ENCODE peak calls at places on chromosomes 5 and 9, in four cellular contexts. B, J, F and X are unnamed samples. For H3K4me1, the result is how much of the 10 kb centered on the place peaks cover.

GRCh38 chr9:136110082-136111061 is 8.3 kb downstream of the TMEM250 start:
- DNase-seq in F (no peak), J (no peak), B (peak), X (no peak)

GRCh38 chr5:149201121-149201637 is 59.9 kb downstream of the ABLIM3 start:
- DNase-seq in J (no peak), F (no peak), B (peak), X (no peak)

GRCh38 chr9:93675336-93676150 is 99.2 kb downstream of the PHF2 start:
- DNase-seq in J (no peak), F (no peak), B (no peak), X (no peak)

GRCh38 chr5:169901896-169902295 is 78.4 kb downstream of the INSYN2B start:
- DNase-seq in B (no peak), J (no peak), F (no peak), X (no peak)

GRCh38 chr5:35742006-35742405 is 114.7 kb upstream of the IL7R start:
- DNase-seq in B (peak), J (no peak), F (no peak), X (no peak)

GRCh38 chr9:121266906-121267650 is 884 bp upstream of the GSN start:
- DNase-seq in J (no peak), F (no peak), B (no peak), X (no peak)

GRCh38 chr5:74940782-74941363 is 74.7 kb upstream of the FAM169A start:
- DNase-seq in J (no peak), B (no peak), F (no peak), X (no peak)

GRCh38 chr5:10866913-10867312 is 105.9 kb upstream of the DAP start:
- DNase-seq in J (no peak), B (no peak), F (no peak), X (no peak)

GRCh38 chr5:146368137-146368536 is 29.5 kb downstream of the POU4F3 start:
- DNase-seq in J (peak), F (no peak), B (peak), X (peak)

GRCh38 chr5:37494756-37495155 is 115.6 kb downstream of the WDR70 start:
- DNase-seq in J (peak), B (peak), F (no peak), X (no peak)

GRCh38 chr9:124122321-124122720 is 110.8 kb downstream of the LHX2 start:
- DNase-seq in B (peak), F (no peak), J (no peak), X (no peak)

GRCh38 chr5:154644745-154645411 is 110.3 kb upstream of the LARP1 start:
- DNase-seq in B (no peak), J (no peak), F (no peak), X (no peak)

GRCh38 chr5:107501965-107502691 is 168.6 kb downstream of the EFNA5 start:
- DNase-seq in J (no peak), F (no peak), B (no peak), X (no peak)

GRCh38 chr9:129570450-129571297 is 50.2 kb downstream of the C9orf50 start:
- DNase-seq in F (peak), B (peak), J (peak), X (peak)

GRCh38 chr5:56142233-56142619 is 90.9 kb downstream of the ANKRD55 start:
- DNase-seq in B (no peak), J (no peak), F (no peak), X (no peak)

GRCh38 chr5:139789845-139790189 is 5.8 kb upstream of the PSD2 start:
- DNase-seq in F (no peak), B (no peak), J (no peak), X (no peak)

GRCh38 chr5:139787568-139788293 is 7.9 kb upstream of the PSD2 start:
- DNase-seq in F (peak), B (peak), J (peak), X (peak)

GRCh38 chr5:139789116-139789844 is 6.3 kb upstream of the PSD2 start:
- DNase-seq in F (no peak), J (no peak), B (no peak), X (no peak)

GRCh38 chr5:139788294-139788875 is 7.2 kb upstream of the PSD2 start:
- DNase-seq in B (peak), J (no peak), F (no peak), X (no peak)

GRCh38 chr5:139787257-139787567 is 8.4 kb upstream of the PSD2 start:
- DNase-seq in J (no peak), F (no peak), B (no peak), X (no peak)
- TF ChIP-seq EZH2 in J (no peak), F (no peak), B (no peak), X (no peak)

GRCh38 chr5:139635606-139636206 is 12.4 kb upstream of the CXXC5 start:
- DNase-seq in J (peak), F (no peak), B (peak), X (peak)
- H3K4me1 ChIP-seq in J (under half), F (half or more), B (under half), X (under half)

GRCh38 chr9:34623386-34624235 is 3.3 kb upstream of the DCTN3 start:
- DNase-seq in B (no peak), F (no peak), J (no peak), X (no peak)

GRCh38 chr9:34628656-34629491 is at the start of gene ARID3C:
- DNase-seq in J (peak), B (peak), F (no peak), X (no peak)

GRCh38 chr9:34625087-34625486 is 3.8 kb downstream of the ARID3C start:
- DNase-seq in B (no peak), J (no peak), F (no peak), X (no peak)

GRCh38 chr9:34620061-34620994 is at the start of gene DCTN3:
- DNase-seq in F (peak), B (peak), J (peak), X (peak)

DNA sequence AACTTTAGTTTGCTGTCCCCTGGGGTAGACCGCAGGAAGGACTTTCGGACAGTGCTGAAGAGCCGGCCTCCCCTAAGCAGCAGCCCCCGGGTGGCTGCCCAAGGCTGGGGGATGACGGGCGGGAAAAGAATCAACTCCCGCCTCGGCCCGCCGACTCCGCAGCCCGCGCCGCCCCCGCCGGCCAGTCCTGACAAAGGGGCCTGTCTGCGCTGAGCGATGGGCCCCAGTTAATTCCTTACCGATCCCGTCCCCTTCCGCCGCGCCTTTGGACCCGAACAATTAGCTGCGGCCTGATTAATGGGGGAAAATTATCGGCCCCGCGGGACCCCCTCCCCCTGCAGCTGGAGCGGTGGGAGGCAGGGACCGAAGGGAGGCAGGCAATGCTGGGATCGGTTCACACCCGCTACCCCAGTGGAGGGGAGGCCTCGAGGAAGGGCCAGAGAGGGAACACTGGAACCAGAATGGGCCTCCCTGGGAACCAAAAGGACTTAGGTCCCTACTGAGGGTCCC is 4.2 kb upstream of the DCTN3 start:
- DNase-seq in F (no peak), B (no peak), J (no peak), X (no peak)
- TF ChIP-seq EZH2 in F (no peak), B (no peak), J (no peak), X (peak)

GRCh38 chr9:116767219-116767618 is 80.1 kb downstream of the TRIM32 start:
- DNase-seq in B (no peak), J (no peak), F (no peak), X (no peak)
- H3K4me1 ChIP-seq in B (under half), J (under half), F (under half), X (under half)

GRCh38 chr5:3606121-3606831 is 10.6 kb downstream of the IRX1 start:
- DNase-seq in F (no peak), J (no peak), B (peak), X (no peak)
- TF ChIP-seq EZH2 in F (no peak), J (no peak), B (no peak), X (no peak)

GRCh38 chr5:142016576-142016975 is 3.7 kb upstream of the GNPDA1 start:
- DNase-seq in J (no peak), B (no peak), F (no peak), X (no peak)
- H3K4me1 ChIP-seq in J (under half), B (under half), F (under half), X (under half)

GRCh38 chr9:137300607-137301085 is 1.4 kb downstream of the NRARP start:
- DNase-seq in B (no peak), F (no peak), J (no peak), X (no peak)

GRCh38 chr9:137299938-137300337 is 2.1 kb downstream of the NRARP start:
- DNase-seq in F (no peak), B (no peak), J (no peak), X (no peak)

GRCh38 chr9:137303031-137303892 is 1.2 kb upstream of the NRARP start:
- DNase-seq in F (no peak), J (peak), B (no peak), X (no peak)

GRCh38 chr9:137302176-137303030 is at the start of gene NRARP:
- DNase-seq in J (peak), B (peak), F (peak), X (peak)

DNA sequence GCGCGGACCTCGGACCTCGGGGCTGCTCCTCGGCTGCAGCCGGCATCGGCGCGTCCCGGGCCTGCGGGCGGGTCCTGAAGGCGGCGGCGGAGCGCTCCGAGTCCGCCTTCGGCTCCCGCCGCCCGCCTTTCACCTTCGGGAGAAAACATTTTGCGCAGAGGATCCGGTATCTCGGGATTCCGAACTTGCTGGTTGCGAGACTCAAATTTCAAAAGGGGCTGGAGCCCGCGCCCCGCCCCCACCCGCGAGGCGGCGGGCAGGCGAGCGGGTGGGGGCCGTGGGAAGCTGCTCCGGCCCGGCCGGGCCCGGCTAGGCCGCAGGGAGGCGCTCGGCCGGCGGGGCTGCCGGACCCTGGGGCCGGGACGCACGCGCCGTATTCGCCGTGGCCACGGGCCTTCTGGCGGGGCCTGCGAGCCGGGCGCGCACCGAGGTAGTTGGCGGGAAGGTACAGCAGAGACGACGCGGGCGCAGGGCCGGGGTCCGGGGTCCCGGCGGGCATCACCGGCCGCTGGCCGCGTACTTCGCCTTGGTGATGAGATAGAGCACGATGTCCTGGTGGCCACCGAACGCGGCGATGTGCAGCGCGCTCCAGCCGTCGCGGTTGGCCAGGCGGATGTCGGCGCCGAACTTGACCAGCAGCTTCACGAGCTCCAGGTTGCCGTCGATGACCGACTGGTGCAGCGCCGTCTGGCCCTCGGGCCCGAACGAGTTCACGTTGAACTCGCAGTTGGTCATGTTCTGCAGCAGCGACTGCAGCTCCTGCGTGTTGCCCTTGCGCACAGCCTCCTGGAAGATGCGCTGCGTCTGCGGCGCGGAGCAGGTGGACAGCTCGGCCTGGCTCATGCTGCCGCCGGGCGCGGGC is 754 bp downstream of the NRARP start:
- DNase-seq in B (peak), J (peak), F (peak), X (peak)
- TF ChIP-seq EZH2 in B (no peak), J (peak), F (no peak), X (peak)

GRCh38 chr5:140327589-140327988 is 18.8 kb downstream of the HBEGF start:
- DNase-seq in B (peak), F (no peak), J (no peak), X (no peak)

GRCh38 chr5:140325486-140325885 is 20.9 kb downstream of the HBEGF start:
- DNase-seq in J (no peak), F (no peak), B (no peak), X (no peak)

GRCh38 chr5:140322751-140323731 is 20.1 kb upstream of the PFDN1 start:
- DNase-seq in J (peak), B (peak), F (no peak), X (peak)

GRCh38 chr5:140324041-140324833 is 21.3 kb upstream of the PFDN1 start:
- DNase-seq in B (peak), J (no peak), F (no peak), X (peak)

GRCh38 chr5:140324834-140325195 is 21.6 kb downstream of the HBEGF start:
- DNase-seq in F (no peak), J (no peak), B (peak), X (peak)
- H3K4me1 ChIP-seq in F (under half), J (under half), B (under half), X (under half)

GRCh38 chr9:34627716-34628655 is 880 bp downstream of the ARID3C start:
- DNase-seq in J (no peak), B (no peak), F (no peak), X (no peak)
- TF ChIP-seq EZH2 in J (peak), B (peak), F (no peak), X (peak)

GRCh38 chr5:125372694-125373621 is 626.5 kb upstream of the ZNF608 start:
- DNase-seq in F (no peak), J (peak), B (peak), X (peak)

GRCh38 chr5:125376059-125376641 is 629.7 kb upstream of the ZNF608 start:
- DNase-seq in J (no peak), F (no peak), B (no peak), X (no peak)

GRCh38 chr5:125370486-125370885 is 624.0 kb upstream of the ZNF608 start:
- DNase-seq in J (no peak), B (no peak), F (no peak), X (no peak)

GRCh38 chr5:125377151-125377550 is 630.7 kb upstream of the ZNF608 start:
- DNase-seq in B (no peak), F (no peak), J (no peak), X (no peak)

GRCh38 chr5:125375143-125375542 is 628.7 kb upstream of the ZNF608 start:
- DNase-seq in F (no peak), J (no peak), B (no peak), X (no peak)
- H3K4me1 ChIP-seq in F (under half), J (under half), B (under half), X (under half)